ENCODE peak calls at places on chromosomes 4 and X, in five cellular contexts. I is stimulated activated CD4-positive, alpha-beta T cell treated with anti-CD3 and anti-CD28 coated beads, Interleukin-2, amount 100 ng/mL, for 48 hours; S is activated CD4-positive, alpha-beta T cell treated with anti-CD3 and anti-CD28 coated beads, Interleukin-2, amount 50 U/mL, for 4 hours; D is AG10803; F is dermis microvascular lymphatic vessel endothelial cell. X is an unnamed sample.

GRCh38 chr4:8282134-8282641 is 12.6 kb downstream of the HTRA3 start:
- DNase-seq in I (no peak), S (no peak), D (no peak), F (no peak), X (no peak)

GRCh38 chr4:140980426-140981200 is 152.7 kb downstream of the RNF150 start:
- DNase-seq in I (no peak), S (no peak), D (no peak), F (no peak), X (no peak)

GRCh38 chr4:6730603-6731300 is 14.8 kb downstream of the BLOC1S4 start:
- DNase-seq in I (no peak), S (no peak), D (no peak), F (no peak), X (no peak)

GRCh38 chr4:140309124-140309870 is 64.1 kb upstream of the SCOC start:
- DNase-seq in I (no peak), S (no peak), D (peak; percentile 68), F (no peak), X (no peak)

GRCh38 chrX:109857898-109858297 is 124.8 kb upstream of the ACSL4 start:
- DNase-seq in I (no peak), S (no peak), D (peak; percentile 31), F (peak; percentile 5), X (no peak)

GRCh38 chr4:2834001-2834921 is 9.4 kb upstream of the ADD1 start:
- DNase-seq in I (no peak), S (no peak), D (no peak), F (no peak), X (no peak)

GRCh38 chr4:134201216-134202098 is at the start of gene PABPC4L:
- DNase-seq in I (no peak), S (no peak), D (peak; percentile 13), F (peak; percentile 11), X (peak; percentile 34)

GRCh38 chrX:104488811-104489210 is 77.2 kb upstream of the IL1RAPL2 start:
- DNase-seq in I (no peak), S (no peak), D (no peak), F (no peak), X (no peak)

GRCh38 chr4:144584428-144584827 is 61.5 kb upstream of the HHIP start:
- DNase-seq in I (no peak), S (no peak), D (no peak), F (peak; percentile 51), X (no peak)

GRCh38 chr4:173379929-173380328 is 9.2 kb downstream of the SAP30 start:
- DNase-seq in I (no peak), S (no peak), D (no peak), F (no peak), X (no peak)

GRCh38 chr4:3444351-3445110 is 2.8 kb downstream of the HGFAC start:
- DNase-seq in I (no peak), S (no peak), D (no peak), F (no peak), X (no peak)

GRCh38 chrX:34659575-34659974 is 2.5 kb upstream of the TMEM47 start:
- DNase-seq in I (no peak), S (no peak), D (no peak), F (no peak), X (no peak)

GRCh38 chr4:168740686-168741085 is 243.8 kb downstream of the PALLD start:
- DNase-seq in I (no peak), S (no peak), D (no peak), F (no peak), X (no peak)

GRCh38 chr4:38273369-38273768 is 313.2 kb downstream of the PTTG2 start:
- DNase-seq in I (no peak), S (no peak), D (no peak), F (no peak), X (no peak)

GRCh38 chr4:1472911-1473518 is 66.8 kb upstream of the NKX1-1 start:
- DNase-seq in I (no peak), S (no peak), D (no peak), F (no peak), X (no peak)

GRCh38 chr4:109990307-109991257 is 77.9 kb downstream of the EGF start:
- DNase-seq in I (no peak), S (no peak), D (no peak), F (no peak), X (no peak)

GRCh38 chrX:100447563-100448397 is 37.7 kb upstream of the PCDH19 start:
- DNase-seq in I (peak; percentile 0), S (no peak), D (peak; percentile 3), F (peak; percentile 42), X (peak; percentile 3)

GRCh38 chrX:74925210-74926088 is at the start of gene NEXMIF:
- DNase-seq in I (peak; percentile 8), S (peak; percentile 18), D (peak; percentile 9), F (peak; percentile 31), X (no peak)

GRCh38 chr4:105058177-105058812 is 88.4 kb upstream of the TET2 start:
- DNase-seq in I (no peak), S (no peak), D (no peak), F (no peak), X (no peak)

GRCh38 chr4:99868126-99868596 is 26.1 kb downstream of the LAMTOR3 start:
- DNase-seq in I (no peak), S (no peak), D (peak; percentile 83), F (peak; percentile 1), X (peak; percentile 63)

GRCh38 chr4:189815404-189816192 is 125.1 kb upstream of the FRG1 start:
- DNase-seq in I (no peak), S (no peak), D (no peak), F (no peak), X (no peak)

GRCh38 chr4:86857341-86858052 is 8.3 kb upstream of the SLC10A6 start:
- DNase-seq in I (no peak), S (no peak), D (no peak), F (no peak), X (no peak)

GRCh38 chr4:183074288-183074990 is 24.6 kb upstream of the WWC2 start:
- DNase-seq in I (no peak), S (no peak), D (peak; percentile 86), F (no peak), X (no peak)